ENCODE peak calls at places on chromosomes 16 and 17, in six cellular contexts. E is T-helper 17 cell, H is NCI-H345, N is GDM1, W is EH, P is astrocyte of the spinal cord. F is an unnamed sample.

GRCh38 chr16:20321671-20322070 is 5.6 kb downstream of the GP2 start:
- DNase-seq in H (no peak), W (no peak), P (no peak), E (no peak), N (no peak), F (no peak)

GRCh38 chr17:81386141-81386645 is 9.1 kb upstream of the BAHCC1 start:
- DNase-seq in E (no peak), P (no peak), N (no peak), H (no peak), W (no peak), F (no peak)

GRCh38 chr17:48290378-48290777 is 139.6 kb downstream of the SKAP1 start:
- DNase-seq in N (no peak), P (no peak), W (no peak), E (no peak), H (no peak), F (no peak)

GRCh38 chr17:45229681-45230409 is 8.2 kb downstream of the FMNL1 start:
- DNase-seq in W (no peak), N (no peak), P (no peak), E (no peak), H (no peak), F (no peak)

GRCh38 chr16:11296706-11297491 is 15.8 kb upstream of the PRM1 start:
- DNase-seq in E (no peak), P (no peak), W (no peak), H (no peak), N (no peak), F (peak)

GRCh38 chr17:2250140-2251095 is 53.2 kb downstream of the SMG6 start:
- DNase-seq in N (no peak), H (no peak), P (no peak), E (no peak), W (peak), F (no peak)

GRCh38 chr16:30032083-30032819 is 1.2 kb upstream of the TLCD3B start:
- DNase-seq in W (peak), N (peak), H (peak), E (peak), P (peak), F (peak)

GRCh38 chr17:27980035-27980434 is 62.4 kb upstream of the NLK start:
- DNase-seq in P (peak), W (peak), H (no peak), E (no peak), N (no peak), F (no peak)

GRCh38 chr17:73192219-73192893 is 499 bp upstream of the COG1 start:
- DNase-seq in E (peak), W (peak), P (peak), N (peak), H (peak), F (peak)

GRCh38 chr17:64028874-64029464 is 8.5 kb upstream of the ICAM2 start:
- DNase-seq in E (peak), W (peak), P (peak), H (peak), N (peak), F (peak)

GRCh38 chr17:64728041-64728695 is 66.1 kb upstream of the SMURF2 start:
- DNase-seq in H (no peak), P (no peak), E (no peak), W (no peak), N (no peak), F (no peak)

GRCh38 chr17:66540131-66540781 is 237.8 kb downstream of the PRKCA start:
- DNase-seq in W (peak), P (peak), H (no peak), N (no peak), E (no peak), F (no peak)

GRCh38 chr16:75497558-75497957 is 2.3 kb upstream of the CHST6 start:
- DNase-seq in N (no peak), E (no peak), P (peak), W (no peak), H (no peak), F (peak)

GRCh38 chr17:565506-565905 is 149.1 kb downstream of the VPS53 start:
- DNase-seq in H (no peak), P (no peak), E (no peak), N (no peak), W (no peak), F (no peak)

GRCh38 chr17:40935624-40936023 is 1.8 kb downstream of the KRT23 start:
- DNase-seq in N (no peak), P (no peak), W (no peak), H (no peak), E (no peak), F (no peak)

GRCh38 chr16:85561248-85562101 is 51.6 kb upstream of the GSE1 start:
- DNase-seq in P (no peak), N (no peak), H (no peak), E (no peak), W (no peak), F (no peak)

GRCh38 chr16:13936596-13937081 is 16.7 kb downstream of the ERCC4 start:
- DNase-seq in N (no peak), P (peak), H (no peak), W (peak), E (no peak), F (peak)

GRCh38 chr16:67027046-67027445 is 1.9 kb upstream of the CBFB start:
- DNase-seq in P (no peak), N (no peak), W (no peak), E (no peak), H (no peak), F (no peak)

GRCh38 chr16:75379911-75380847 is 53.1 kb downstream of the CFDP1 start:
- DNase-seq in N (peak), E (peak), H (no peak), P (no peak), W (no peak), F (no peak)

GRCh38 chr16:73095885-73096341 is 48.0 kb upstream of the ZFHX3 start:
- DNase-seq in E (no peak), N (no peak), P (peak), H (peak), W (no peak), F (peak)

GRCh38 chr17:10603889-10604288 is 53.2 kb downstream of the MYH3 start:
- DNase-seq in W (no peak), P (no peak), N (no peak), E (no peak), H (no peak), F (no peak)

GRCh38 chr17:43406676-43407645 is 8.2 kb downstream of the ARL4D start:
- DNase-seq in H (no peak), N (no peak), P (no peak), E (no peak), W (peak), F (peak)

GRCh38 chr17:81200695-81201580 is 21.8 kb downstream of the CEP131 start:
- DNase-seq in W (peak), P (peak), H (no peak), E (no peak), N (peak), F (peak)

GRCh38 chr16:66668777-66669444 is 27.6 kb downstream of the CMTM4 start:
- DNase-seq in E (no peak), H (no peak), N (no peak), P (peak), W (peak), F (no peak)

GRCh38 chr16:55487048-55487803 is 8.2 kb downstream of the MMP2 start:
- DNase-seq in N (no peak), W (peak), E (no peak), P (peak), H (no peak), F (no peak)

GRCh38 chr16:3698941-3699340 is 18.4 kb downstream of the TRAP1 start:
- DNase-seq in P (peak), H (no peak), E (no peak), W (peak), N (peak), F (no peak)

GRCh38 chr17:5772720-5773119 is 188.4 kb upstream of the NLRP1 start:
- DNase-seq in W (no peak), P (no peak), N (no peak), E (no peak), H (no peak), F (no peak)

GRCh38 chr16:70680495-70681381 is 5.1 kb downstream of the MTSS2 start:
- DNase-seq in N (no peak), E (no peak), W (peak), P (no peak), H (no peak), F (no peak)

GRCh38 chr16:70565053-70565452 is 41.4 kb downstream of the SF3B3 start:
- DNase-seq in P (no peak), H (no peak), W (no peak), E (no peak), N (no peak), F (no peak)

F was measured in NCI-H2171 treated with DMSO at 0.1 percent for 48 hours.